ENCODE peak calls at places on chromosomes 6 and 20, in five cellular contexts. J is germinal center, W is esophagus muscularis mucosa, A is NCI-H1417, U is KBM-7. R is an unnamed sample.

GRCh38 chr6:127641905-127642304 is 64.9 kb downstream of the C6orf58 start:
- DNase-seq in J (peak; percentile 3), W (no peak), A (no peak), U (peak; percentile 22), R (peak; percentile 16)

GRCh38 chr6:134802426-134803058 is 147.4 kb downstream of the ALDH8A1 start:
- DNase-seq in J (no peak), W (no peak), A (no peak), U (no peak), R (no peak)

GRCh38 chr6:118186676-118187567 is 279.9 kb downstream of the SLC35F1 start:
- DNase-seq in J (no peak), W (no peak), A (no peak), U (no peak), R (no peak)

GRCh38 chr20:38883081-38883980 is 42.9 kb upstream of the FAM83D start:
- DNase-seq in J (no peak), W (no peak), A (peak; percentile 53), U (no peak), R (no peak)

GRCh38 chr20:35796556-35796955 is 24.7 kb downstream of the PHF20 start:
- DNase-seq in J (peak; percentile 35), W (no peak), A (no peak), U (peak; percentile 71), R (no peak)

GRCh38 chr6:143759666-143760065 is 81.9 kb downstream of the PHACTR2 start:
- DNase-seq in J (no peak), W (no peak), A (no peak), U (peak; percentile 9), R (no peak)

GRCh38 chr6:139242457-139243240 is 49.1 kb downstream of the TXLNB start:
- DNase-seq in J (no peak), W (no peak), A (no peak), U (no peak), R (no peak)

GRCh38 chr6:25370175-25371036 is 91.2 kb downstream of the CARMIL1 start:
- DNase-seq in J (no peak), W (peak; percentile 42), A (peak; percentile 73), U (no peak), R (no peak)

GRCh38 chr6:149948616-149949015 is 6.8 kb downstream of the ULBP2 start:
- DNase-seq in J (no peak), W (no peak), A (no peak), U (no peak), R (no peak)

GRCh38 chr6:168137024-168137423 is 58.0 kb upstream of the FRMD1 start:
- DNase-seq in J (no peak), W (peak; percentile 55), A (no peak), U (no peak), R (no peak)

GRCh38 chr20:31747640-31748039 is 8.6 kb downstream of the TPX2 start:
- DNase-seq in J (no peak), W (no peak), A (no peak), U (no peak), R (no peak)

GRCh38 chr6:6452002-6452401 is 131.5 kb upstream of the F13A1 start:
- DNase-seq in J (no peak), W (no peak), A (no peak), U (no peak), R (no peak)

GRCh38 chr6:51432481-51432880 is 613.8 kb downstream of the TFAP2B start:
- DNase-seq in J (no peak), W (no peak), A (no peak), U (no peak), R (no peak)

GRCh38 chr6:156507656-156508055 is 269.5 kb upstream of the ARID1B start:
- DNase-seq in J (no peak), W (no peak), A (no peak), U (no peak), R (no peak)

GRCh38 chr6:21615504-21615903 is 22.0 kb downstream of the SOX4 start:
- DNase-seq in J (no peak), W (no peak), A (no peak), U (peak; percentile 40), R (no peak)

GRCh38 chr6:71888720-71889340 is 2.5 kb downstream of the RIMS1 start:
- DNase-seq in J (no peak), W (no peak), A (peak; percentile 3), U (no peak), R (no peak)

GRCh38 chr20:47392721-47393073 is 36.2 kb upstream of the ZMYND8 start:
- DNase-seq in J (peak; percentile 23), W (no peak), A (no peak), U (no peak), R (no peak)

GRCh38 chr6:167122041-167122826 is 662 bp upstream of the CCR6 start:
- DNase-seq in J (no peak), W (no peak), A (no peak), U (no peak), R (no peak)

GRCh38 chr20:17417221-17417620 is 114.0 kb downstream of the BFSP1 start:
- DNase-seq in J (no peak), W (no peak), A (no peak), U (no peak), R (no peak)

GRCh38 chr20:19463597-19463996 is 251.2 kb downstream of the SLC24A3 start:
- DNase-seq in J (no peak), W (no peak), A (no peak), U (no peak), R (no peak)